ENCODE peak calls at places on chromosomes 12 and 14, in eight cellular contexts. One of them, this sample, is unnamed.

GRCh38 chr14:49828640-49829039 is 23.9 kb downstream of the NEMF start:
- DNase-seq in AG10803: no peak
- DNase-seq in left ventricle myocardium inferior: no peak
- DNase-seq in K562: no peak
- DNase-seq in osteocyte: no peak
- DNase-seq in brain pericyte: no peak
- DNase-seq in NB4: no peak
- DNase-seq in NCI-H2081: no peak
- DNase-seq in this sample: no peak

GRCh38 chr14:94548999-94549985 is 11.9 kb upstream of the SERPINA4 start:
- DNase-seq in AG10803: peak
- DNase-seq in left ventricle myocardium inferior: peak
- DNase-seq in K562: peak
- DNase-seq in osteocyte: peak
- DNase-seq in brain pericyte: no peak
- DNase-seq in NB4: peak
- DNase-seq in NCI-H2081: peak
- DNase-seq in this sample: no peak

GRCh38 chr14:51873221-51873893 is 12.9 kb downstream of the GNG2 start:
- DNase-seq in AG10803: peak
- DNase-seq in left ventricle myocardium inferior: no peak
- DNase-seq in K562: no peak
- DNase-seq in osteocyte: no peak
- DNase-seq in brain pericyte: peak
- DNase-seq in NB4: peak
- DNase-seq in NCI-H2081: peak
- DNase-seq in this sample: no peak

GRCh38 chr12:3046441-3047200 is 30.6 kb upstream of the TSPAN9 start:
- DNase-seq in AG10803: peak
- DNase-seq in left ventricle myocardium inferior: peak
- DNase-seq in K562: no peak
- DNase-seq in osteocyte: no peak
- DNase-seq in brain pericyte: no peak
- DNase-seq in NB4: no peak
- DNase-seq in NCI-H2081: no peak
- DNase-seq in this sample: no peak

GRCh38 chr14:76773188-76773885 is 12.1 kb downstream of the VASH1 start:
- DNase-seq in AG10803: peak
- DNase-seq in left ventricle myocardium inferior: peak
- DNase-seq in K562: peak
- DNase-seq in osteocyte: peak
- DNase-seq in brain pericyte: no peak
- DNase-seq in NB4: peak
- DNase-seq in NCI-H2081: no peak
- DNase-seq in this sample: peak

GRCh38 chr14:44352212-44352611 is 154.9 kb downstream of the FSCB start:
- DNase-seq in AG10803: no peak
- DNase-seq in left ventricle myocardium inferior: no peak
- DNase-seq in K562: no peak
- DNase-seq in osteocyte: no peak
- DNase-seq in brain pericyte: no peak
- DNase-seq in NB4: no peak
- DNase-seq in NCI-H2081: no peak
- DNase-seq in this sample: no peak

GRCh38 chr12:94553130-94553519 is 93.5 kb upstream of the CEP83 start:
- DNase-seq in AG10803: peak
- DNase-seq in left ventricle myocardium inferior: no peak
- DNase-seq in K562: no peak
- DNase-seq in osteocyte: no peak
- DNase-seq in brain pericyte: no peak
- DNase-seq in NB4: no peak
- DNase-seq in NCI-H2081: no peak
- DNase-seq in this sample: no peak

GRCh38 chr12:132690112-132690511 is 2.7 kb downstream of the PXMP2 start:
- DNase-seq in AG10803: no peak
- DNase-seq in left ventricle myocardium inferior: no peak
- DNase-seq in K562: no peak
- DNase-seq in osteocyte: no peak
- DNase-seq in brain pericyte: no peak
- DNase-seq in NB4: no peak
- DNase-seq in NCI-H2081: no peak
- DNase-seq in this sample: no peak

GRCh38 chr12:31206038-31206670 is 119.8 kb downstream of the SINHCAF start:
- DNase-seq in AG10803: peak
- DNase-seq in left ventricle myocardium inferior: no peak
- DNase-seq in K562: no peak
- DNase-seq in osteocyte: no peak
- DNase-seq in brain pericyte: no peak
- DNase-seq in NB4: no peak
- DNase-seq in NCI-H2081: no peak
- DNase-seq in this sample: no peak

GRCh38 chr14:75422169-75422568 is 5.7 kb upstream of the JDP2 start:
- DNase-seq in AG10803: peak
- DNase-seq in left ventricle myocardium inferior: no peak
- DNase-seq in K562: no peak
- DNase-seq in osteocyte: no peak
- DNase-seq in brain pericyte: no peak
- DNase-seq in NB4: no peak
- DNase-seq in NCI-H2081: no peak
- DNase-seq in this sample: no peak

GRCh38 chr12:39723831-39724230 is 104.2 kb upstream of the ABCD2 start:
- DNase-seq in AG10803: peak
- DNase-seq in left ventricle myocardium inferior: no peak
- DNase-seq in K562: no peak
- DNase-seq in osteocyte: no peak
- DNase-seq in brain pericyte: no peak
- DNase-seq in NB4: peak
- DNase-seq in NCI-H2081: no peak
- DNase-seq in this sample: no peak

GRCh38 chr12:90321369-90321768 is 612.7 kb upstream of the ATP2B1 start:
- DNase-seq in AG10803: no peak
- DNase-seq in left ventricle myocardium inferior: no peak
- DNase-seq in K562: no peak
- DNase-seq in osteocyte: no peak
- DNase-seq in brain pericyte: no peak
- DNase-seq in NB4: no peak
- DNase-seq in NCI-H2081: no peak
- DNase-seq in this sample: no peak

GRCh38 chr12:21818627-21819026 is 44.1 kb upstream of the KCNJ8 start:
- DNase-seq in AG10803: peak
- DNase-seq in left ventricle myocardium inferior: no peak
- DNase-seq in K562: no peak
- DNase-seq in osteocyte: no peak
- DNase-seq in brain pericyte: peak
- DNase-seq in NB4: no peak
- DNase-seq in NCI-H2081: no peak
- DNase-seq in this sample: no peak

GRCh38 chr14:95518045-95518751 is 1.7 kb upstream of the SYNE3 start:
- DNase-seq in AG10803: peak
- DNase-seq in left ventricle myocardium inferior: no peak
- DNase-seq in K562: no peak
- DNase-seq in osteocyte: no peak
- DNase-seq in brain pericyte: no peak
- DNase-seq in NB4: peak
- DNase-seq in NCI-H2081: peak
- DNase-seq in this sample: peak

GRCh38 chr12:122527478-122527944 is 462 bp downstream of the KNTC1 start:
- DNase-seq in AG10803: no peak
- DNase-seq in left ventricle myocardium inferior: peak
- DNase-seq in K562: peak
- DNase-seq in osteocyte: no peak
- DNase-seq in brain pericyte: no peak
- DNase-seq in NB4: peak
- DNase-seq in NCI-H2081: no peak
- DNase-seq in this sample: no peak

GRCh38 chr12:121025442-121026226 is 9.3 kb upstream of the C12orf43 start:
- DNase-seq in AG10803: no peak
- DNase-seq in left ventricle myocardium inferior: no peak
- DNase-seq in K562: no peak
- DNase-seq in osteocyte: no peak
- DNase-seq in brain pericyte: no peak
- DNase-seq in NB4: no peak
- DNase-seq in NCI-H2081: no peak
- DNase-seq in this sample: no peak

GRCh38 chr14:52692248-52692962 is 3.0 kb downstream of the ERO1A start:
- DNase-seq in AG10803: peak
- DNase-seq in left ventricle myocardium inferior: no peak
- DNase-seq in K562: peak
- DNase-seq in osteocyte: no peak
- DNase-seq in brain pericyte: no peak
- DNase-seq in NB4: peak
- DNase-seq in NCI-H2081: no peak
- DNase-seq in this sample: no peak

GRCh38 chr12:66129934-66130266 is 650 bp downstream of the LLPH start:
- DNase-seq in AG10803: peak
- DNase-seq in left ventricle myocardium inferior: no peak
- DNase-seq in K562: peak
- DNase-seq in osteocyte: no peak
- DNase-seq in brain pericyte: no peak
- DNase-seq in NB4: no peak
- DNase-seq in NCI-H2081: no peak
- DNase-seq in this sample: no peak

GRCh38 chr14:63473194-63473788 is 69.9 kb downstream of the PPP2R5E start:
- DNase-seq in AG10803: peak
- DNase-seq in left ventricle myocardium inferior: no peak
- DNase-seq in K562: no peak
- DNase-seq in osteocyte: no peak
- DNase-seq in brain pericyte: no peak
- DNase-seq in NB4: no peak
- DNase-seq in NCI-H2081: no peak
- DNase-seq in this sample: no peak

GRCh38 chr14:92553456-92553855 is 39.9 kb downstream of the RIN3 start:
- DNase-seq in AG10803: peak
- DNase-seq in left ventricle myocardium inferior: no peak
- DNase-seq in K562: no peak
- DNase-seq in osteocyte: no peak
- DNase-seq in brain pericyte: no peak
- DNase-seq in NB4: peak
- DNase-seq in NCI-H2081: no peak
- DNase-seq in this sample: no peak

GRCh38 chr12:46524778-46525177 is 152.2 kb upstream of the SLC38A2 start:
- DNase-seq in AG10803: peak
- DNase-seq in left ventricle myocardium inferior: peak
- DNase-seq in K562: no peak
- DNase-seq in osteocyte: no peak
- DNase-seq in brain pericyte: no peak
- DNase-seq in NB4: no peak
- DNase-seq in NCI-H2081: no peak
- DNase-seq in this sample: peak

GRCh38 chr14:104549536-104550339 is 29.8 kb upstream of the C14orf180 start:
- DNase-seq in AG10803: no peak
- DNase-seq in left ventricle myocardium inferior: no peak
- DNase-seq in K562: no peak
- DNase-seq in osteocyte: peak
- DNase-seq in brain pericyte: no peak
- DNase-seq in NB4: no peak
- DNase-seq in NCI-H2081: no peak
- DNase-seq in this sample: peak

GRCh38 chr14:99604766-99605298 is 825 bp upstream of the CCDC85C start:
- DNase-seq in AG10803: peak
- DNase-seq in left ventricle myocardium inferior: no peak
- DNase-seq in K562: peak
- DNase-seq in osteocyte: no peak
- DNase-seq in brain pericyte: no peak
- DNase-seq in NB4: peak
- DNase-seq in NCI-H2081: peak
- DNase-seq in this sample: no peak

GRCh38 chr12:123119808-123120207 is 31.1 kb downstream of the PITPNM2 start:
- DNase-seq in AG10803: no peak
- DNase-seq in left ventricle myocardium inferior: no peak
- DNase-seq in K562: no peak
- DNase-seq in osteocyte: no peak
- DNase-seq in brain pericyte: no peak
- DNase-seq in NB4: no peak
- DNase-seq in NCI-H2081: no peak
- DNase-seq in this sample: no peak

GRCh38 chr12:3489057-3489456 is 1.9 kb upstream of the PRMT8 start:
- DNase-seq in AG10803: peak
- DNase-seq in left ventricle myocardium inferior: no peak
- DNase-seq in K562: no peak
- DNase-seq in osteocyte: no peak
- DNase-seq in brain pericyte: no peak
- DNase-seq in NB4: no peak
- DNase-seq in NCI-H2081: no peak
- DNase-seq in this sample: no peak

GRCh38 chr12:64858882-64859281 is 34.4 kb downstream of the TBC1D30 start:
- DNase-seq in AG10803: no peak
- DNase-seq in left ventricle myocardium inferior: no peak
- DNase-seq in K562: no peak
- DNase-seq in osteocyte: no peak
- DNase-seq in brain pericyte: no peak
- DNase-seq in NB4: no peak
- DNase-seq in NCI-H2081: no peak
- DNase-seq in this sample: no peak

GRCh38 chr12:76183459-76184186 is 99.1 kb upstream of the NAP1L1 start:
- DNase-seq in AG10803: peak
- DNase-seq in left ventricle myocardium inferior: no peak
- DNase-seq in K562: peak
- DNase-seq in osteocyte: no peak
- DNase-seq in brain pericyte: peak
- DNase-seq in NB4: peak
- DNase-seq in NCI-H2081: no peak
- DNase-seq in this sample: no peak

GRCh38 chr14:66249544-66249943 is 236.6 kb upstream of the CCDC196 start:
- DNase-seq in AG10803: no peak
- DNase-seq in left ventricle myocardium inferior: no peak
- DNase-seq in K562: no peak
- DNase-seq in osteocyte: no peak
- DNase-seq in brain pericyte: no peak
- DNase-seq in NB4: no peak
- DNase-seq in NCI-H2081: no peak
- DNase-seq in this sample: no peak

GRCh38 chr12:93347054-93347786 is 30.5 kb upstream of the NUDT4 start:
- DNase-seq in AG10803: no peak
- DNase-seq in left ventricle myocardium inferior: no peak
- DNase-seq in K562: peak
- DNase-seq in osteocyte: no peak
- DNase-seq in brain pericyte: no peak
- DNase-seq in NB4: no peak
- DNase-seq in NCI-H2081: no peak
- DNase-seq in this sample: no peak

GRCh38 chr12:124573839-124574786 is 6.7 kb upstream of the NCOR2 start:
- DNase-seq in AG10803: no peak
- DNase-seq in left ventricle myocardium inferior: no peak
- DNase-seq in K562: peak
- DNase-seq in osteocyte: no peak
- DNase-seq in brain pericyte: no peak
- DNase-seq in NB4: peak
- DNase-seq in NCI-H2081: no peak
- DNase-seq in this sample: no peak

GRCh38 chr12:57210461-57210860 is 6.1 kb upstream of the NXPH4 start:
- DNase-seq in AG10803: no peak
- DNase-seq in left ventricle myocardium inferior: no peak
- DNase-seq in K562: no peak
- DNase-seq in osteocyte: no peak
- DNase-seq in brain pericyte: no peak
- DNase-seq in NB4: no peak
- DNase-seq in NCI-H2081: no peak
- DNase-seq in this sample: no peak

GRCh38 chr12:47032644-47033043 is 46.8 kb upstream of the PCED1B start:
- DNase-seq in AG10803: peak
- DNase-seq in left ventricle myocardium inferior: no peak
- DNase-seq in K562: peak
- DNase-seq in osteocyte: no peak
- DNase-seq in brain pericyte: no peak
- DNase-seq in NB4: peak
- DNase-seq in NCI-H2081: peak
- DNase-seq in this sample: no peak

GRCh38 chr12:26298785-26299621 is 103.6 kb downstream of the SSPN start:
- DNase-seq in AG10803: peak
- DNase-seq in left ventricle myocardium inferior: no peak
- DNase-seq in K562: peak
- DNase-seq in osteocyte: no peak
- DNase-seq in brain pericyte: peak
- DNase-seq in NB4: peak
- DNase-seq in NCI-H2081: no peak
- DNase-seq in this sample: no peak

GRCh38 chr12:115042341-115042740 is 358.4 kb upstream of the TBX3 start:
- DNase-seq in AG10803: no peak
- DNase-seq in left ventricle myocardium inferior: no peak
- DNase-seq in K562: no peak
- DNase-seq in osteocyte: no peak
- DNase-seq in brain pericyte: no peak
- DNase-seq in NB4: no peak
- DNase-seq in NCI-H2081: no peak
- DNase-seq in this sample: no peak